ENCODE peak calls at places on chromosomes 3 and 15, in nine cellular contexts. W is NCI-H2227 treated with DMSO at 0.1 percent for 48 hours; C is activated naive CD4-positive, alpha-beta T cell; E is mucosa of descending colon; X is GM04504; D is stimulated activated CD4-positive, alpha-beta T cell treated with anti-CD3 and anti-CD28 coated beads, Interleukin-12 subunit alpha, Interleukin-12 subunit beta, amount 100 ng/mL, for 24 hours; K is aorta; R is left ventricle myocardium inferior; S is HCT116. P is an unnamed sample.

GRCh38 chr3:168506589-168506988 is 410.9 kb upstream of the GOLIM4 start:
- DNase-seq in E (no peak), X (no peak), K (no peak), D (no peak), C (no peak), S (no peak), W (no peak), R (no peak), P (no peak)

GRCh38 chr15:74350295-74351275 is 16.9 kb downstream of the CYP11A1 start:
- DNase-seq in C (no peak), E (no peak), K (no peak), X (no peak), S (no peak), W (no peak), R (no peak), D (no peak), P (no peak)

GRCh38 chr15:64045774-64046346 is 425 bp downstream of the DAPK2 start:
- DNase-seq in S (no peak), K (no peak), R (peak), E (peak), D (no peak), X (no peak), W (no peak), C (no peak), P (no peak)

GRCh38 chr3:13891492-13892073 is 11.7 kb upstream of the WNT7A start:
- DNase-seq in D (no peak), S (no peak), E (no peak), X (no peak), W (peak), R (no peak), K (no peak), C (no peak), P (no peak)

GRCh38 chr15:25852696-25853524 is 10.2 kb downstream of the ATP10A start:
- DNase-seq in C (no peak), E (no peak), W (no peak), D (no peak), S (no peak), R (no peak), X (no peak), K (no peak), P (peak)

GRCh38 chr15:94196536-94196935 is 34.8 kb upstream of the MCTP2 start:
- DNase-seq in R (no peak), S (no peak), W (no peak), E (no peak), C (no peak), X (no peak), K (no peak), D (no peak), P (no peak)

GRCh38 chr3:18444597-18445420 is 19.7 kb upstream of the SATB1 start:
- DNase-seq in X (peak), E (peak), D (peak), K (peak), C (peak), R (peak), W (peak), S (no peak), P (peak)

GRCh38 chr3:189001559-189001958 is 170.2 kb upstream of the TPRG1 start:
- DNase-seq in E (no peak), S (peak), D (no peak), K (no peak), C (no peak), R (no peak), W (no peak), X (peak), P (no peak)

GRCh38 chr3:126207166-126207565 is 26.8 kb upstream of the ALDH1L1 start:
- DNase-seq in C (no peak), R (no peak), W (no peak), S (no peak), E (no peak), D (no peak), X (no peak), K (no peak), P (no peak)

GRCh38 chr15:59366368-59367021 is 6.2 kb downstream of the MYO1E start:
- DNase-seq in E (no peak), D (no peak), K (no peak), C (no peak), R (no peak), S (no peak), X (no peak), W (no peak), P (no peak)

GRCh38 chr3:25246921-25247320 is 181.1 kb upstream of the RARB start:
- DNase-seq in S (no peak), K (no peak), W (no peak), X (no peak), R (no peak), C (no peak), D (no peak), E (no peak), P (no peak)

GRCh38 chr15:50744601-50745000 is 20.9 kb downstream of the SPPL2A start:
- DNase-seq in X (no peak), C (no peak), W (no peak), S (no peak), R (no peak), K (no peak), E (no peak), D (no peak), P (no peak)

GRCh38 chr3:171704814-171705213 is 105.5 kb downstream of the PLD1 start:
- DNase-seq in D (no peak), X (no peak), C (no peak), W (no peak), R (no peak), E (no peak), S (no peak), K (no peak), P (no peak)

GRCh38 chr3:78974181-78974770 is 793.5 kb downstream of the ROBO1 start:
- DNase-seq in S (no peak), R (no peak), C (no peak), D (no peak), W (no peak), E (no peak), X (peak), K (no peak), P (no peak)

GRCh38 chr3:129617381-129618185 is 11.1 kb upstream of the PLXND1 start:
- DNase-seq in S (no peak), D (no peak), E (peak), C (no peak), W (no peak), X (no peak), K (peak), R (no peak), P (no peak)

GRCh38 chr15:33639968-33640367 is 328.3 kb upstream of the CHRM5 start:
- DNase-seq in D (no peak), E (no peak), S (no peak), W (no peak), C (no peak), K (no peak), X (no peak), R (no peak), P (no peak)